ENCODE peak calls at places on chromosomes 16 and 17, in five cellular contexts. One of them, this sample, is unnamed.

GRCh38 chr17:27603446-27603820 is 27.6 kb upstream of the LGALS9 start:
- DNase-seq in MCF 10A: no peak
- DNase-seq in RPMI7951: no peak
- DNase-seq in tibial artery: no peak
- DNase-seq in AG09319: no peak
- DNase-seq in this sample: no peak

GRCh38 chr16:50360033-50360778 is 8.6 kb downstream of the BRD7 start:
- DNase-seq in AG09319: no peak
- DNase-seq in tibial artery: no peak
- DNase-seq in RPMI7951: no peak
- DNase-seq in MCF 10A: peak
- DNase-seq in this sample: no peak

GRCh38 chr16:49483651-49484451 is 110.2 kb downstream of the C16orf78 start:
- DNase-seq in tibial artery: peak
- DNase-seq in MCF 10A: no peak
- DNase-seq in RPMI7951: no peak
- DNase-seq in AG09319: no peak
- DNase-seq in this sample: no peak

GRCh38 chr16:28543072-28543471 is 4.3 kb upstream of the NUPR1 start:
- DNase-seq in AG09319: no peak
- DNase-seq in MCF 10A: no peak
- DNase-seq in RPMI7951: no peak
- DNase-seq in tibial artery: peak
- DNase-seq in this sample: no peak

GRCh38 chr16:12078405-12079245 is 102.1 kb downstream of the SNX29 start:
- DNase-seq in AG09319: no peak
- DNase-seq in tibial artery: no peak
- DNase-seq in RPMI7951: no peak
- DNase-seq in MCF 10A: no peak
- DNase-seq in this sample: no peak

GRCh38 chr17:73482674-73483293 is 161.5 kb downstream of the SDK2 start:
- DNase-seq in AG09319: no peak
- DNase-seq in RPMI7951: no peak
- DNase-seq in tibial artery: no peak
- DNase-seq in MCF 10A: no peak
- DNase-seq in this sample: no peak

GRCh38 chr17:77637807-77638182 is 320.7 kb upstream of the TNRC6C start:
- DNase-seq in RPMI7951: no peak
- DNase-seq in MCF 10A: no peak
- DNase-seq in tibial artery: no peak
- DNase-seq in AG09319: no peak
- DNase-seq in this sample: no peak

GRCh38 chr17:3754458-3755334 is 31.0 kb downstream of the HASPIN start:
- DNase-seq in tibial artery: no peak
- DNase-seq in MCF 10A: peak
- DNase-seq in RPMI7951: no peak
- DNase-seq in AG09319: no peak
- DNase-seq in this sample: peak

GRCh38 chr17:39579318-39580081 is 28.2 kb downstream of the NEUROD2 start:
- DNase-seq in RPMI7951: no peak
- DNase-seq in AG09319: no peak
- DNase-seq in tibial artery: no peak
- DNase-seq in MCF 10A: no peak
- DNase-seq in this sample: peak

GRCh38 chr17:76528528-76529223 is 8.8 kb downstream of the CYGB start:
- DNase-seq in MCF 10A: no peak
- DNase-seq in tibial artery: peak
- DNase-seq in AG09319: no peak
- DNase-seq in RPMI7951: no peak
- DNase-seq in this sample: no peak

GRCh38 chr16:68235882-68236803 is at the start of gene ESRP2:
- DNase-seq in RPMI7951: no peak
- DNase-seq in AG09319: no peak
- DNase-seq in MCF 10A: peak
- DNase-seq in tibial artery: no peak
- DNase-seq in this sample: no peak

GRCh38 chr16:86478779-86479178 is 31.5 kb upstream of the FOXF1 start:
- DNase-seq in tibial artery: no peak
- DNase-seq in MCF 10A: no peak
- DNase-seq in AG09319: no peak
- DNase-seq in RPMI7951: no peak
- DNase-seq in this sample: no peak

GRCh38 chr17:43581130-43581529 is 35.0 kb upstream of the ETV4 start:
- DNase-seq in tibial artery: no peak
- DNase-seq in MCF 10A: no peak
- DNase-seq in RPMI7951: no peak
- DNase-seq in AG09319: no peak
- DNase-seq in this sample: no peak

GRCh38 chr17:4204676-4205075 is 59.1 kb downstream of the ANKFY1 start:
- DNase-seq in MCF 10A: peak
- DNase-seq in AG09319: peak
- DNase-seq in tibial artery: peak
- DNase-seq in RPMI7951: no peak
- DNase-seq in this sample: no peak

GRCh38 chr16:49460786-49461470 is 87.3 kb downstream of the C16orf78 start:
- DNase-seq in RPMI7951: no peak
- DNase-seq in MCF 10A: no peak
- DNase-seq in tibial artery: no peak
- DNase-seq in AG09319: no peak
- DNase-seq in this sample: no peak

GRCh38 chr16:2480948-2481347 is 6.0 kb downstream of the TBC1D24 start:
- DNase-seq in tibial artery: no peak
- DNase-seq in AG09319: no peak
- DNase-seq in RPMI7951: no peak
- DNase-seq in MCF 10A: no peak
- DNase-seq in this sample: no peak

GRCh38 chr17:72812823-72813222 is 279.7 kb downstream of the SLC39A11 start:
- DNase-seq in MCF 10A: peak
- DNase-seq in AG09319: no peak
- DNase-seq in RPMI7951: peak
- DNase-seq in tibial artery: no peak
- DNase-seq in this sample: no peak

GRCh38 chr16:54347961-54348360 is 61.4 kb upstream of the IRX3 start:
- DNase-seq in MCF 10A: peak
- DNase-seq in AG09319: no peak
- DNase-seq in RPMI7951: peak
- DNase-seq in tibial artery: no peak
- DNase-seq in this sample: no peak

GRCh38 chr16:79182618-79183017 is 417.9 kb downstream of the MAF start:
- DNase-seq in AG09319: no peak
- DNase-seq in MCF 10A: peak
- DNase-seq in RPMI7951: no peak
- DNase-seq in tibial artery: no peak
- DNase-seq in this sample: no peak

GRCh38 chr16:65249768-65250167 is 127.9 kb upstream of the CDH11 start:
- DNase-seq in MCF 10A: no peak
- DNase-seq in AG09319: no peak
- DNase-seq in RPMI7951: peak
- DNase-seq in tibial artery: peak
- DNase-seq in this sample: no peak

GRCh38 chr17:32267690-32268205 is 2.1 kb downstream of the RHBDL3 start:
- DNase-seq in MCF 10A: peak
- DNase-seq in AG09319: no peak
- DNase-seq in RPMI7951: no peak
- DNase-seq in tibial artery: no peak
- DNase-seq in this sample: no peak

GRCh38 chr17:2405247-2405926 is 4.5 kb upstream of the MNT start:
- DNase-seq in RPMI7951: peak
- DNase-seq in AG09319: no peak
- DNase-seq in tibial artery: no peak
- DNase-seq in MCF 10A: peak
- DNase-seq in this sample: no peak

GRCh38 chr17:50931003-50931878 is 65.1 kb upstream of the TOB1 start:
- DNase-seq in AG09319: peak
- DNase-seq in tibial artery: peak
- DNase-seq in MCF 10A: peak
- DNase-seq in RPMI7951: peak
- DNase-seq in this sample: peak

GRCh38 chr16:66588981-66589713 is 9.9 kb downstream of the CMTM2 start:
- DNase-seq in tibial artery: peak
- DNase-seq in MCF 10A: peak
- DNase-seq in RPMI7951: peak
- DNase-seq in AG09319: no peak
- DNase-seq in this sample: peak

GRCh38 chr17:42928714-42929496 is 28.3 kb downstream of the G6PC1 start:
- DNase-seq in RPMI7951: peak
- DNase-seq in MCF 10A: peak
- DNase-seq in tibial artery: peak
- DNase-seq in AG09319: peak
- DNase-seq in this sample: peak

GRCh38 chr16:8571061-8571596 is 19.2 kb downstream of the TMEM114 start:
- DNase-seq in MCF 10A: no peak
- DNase-seq in RPMI7951: peak
- DNase-seq in tibial artery: no peak
- DNase-seq in AG09319: peak
- DNase-seq in this sample: peak

GRCh38 chr17:19384723-19385391 is 2.1 kb downstream of the MFAP4 start:
- DNase-seq in RPMI7951: peak
- DNase-seq in tibial artery: peak
- DNase-seq in MCF 10A: peak
- DNase-seq in AG09319: peak
- DNase-seq in this sample: no peak

GRCh38 chr16:86300746-86301480 is 209.4 kb upstream of the FOXF1 start:
- DNase-seq in tibial artery: no peak
- DNase-seq in MCF 10A: no peak
- DNase-seq in RPMI7951: peak
- DNase-seq in AG09319: no peak
- DNase-seq in this sample: no peak

GRCh38 chr17:65022751-65023421 is 33.7 kb downstream of the GNA13 start:
- DNase-seq in AG09319: no peak
- DNase-seq in MCF 10A: peak
- DNase-seq in tibial artery: no peak
- DNase-seq in RPMI7951: peak
- DNase-seq in this sample: no peak

GRCh38 chr16:21599994-21600773 is 807 bp downstream of the METTL9 start:
- DNase-seq in RPMI7951: peak
- DNase-seq in tibial artery: no peak
- DNase-seq in AG09319: no peak
- DNase-seq in MCF 10A: peak
- DNase-seq in this sample: no peak

This sample was measured in NT2/D1.